ENCODE peak calls at places on chromosomes 3 and 15, in ten cellular contexts. T is activated CD4-positive, alpha-beta T cell treated with anti-CD3 and anti-CD28 coated beads for 48 hours; U is GM20000; B is iris pigment epithelial cell; I is non-pigmented ciliary epithelial cell; H is Right ventricle myocardium inferior; N is activated naive CD4-positive, alpha-beta T cell treated with Interleukin-2 at 50 U/mL for 16 hours; C is left lobe of liver; F is GM04504; M is kidney glomerular epithelial cell. J is an unnamed sample.

GRCh38 chr3:181265750-181266333 is 276.3 kb upstream of the DNAJC19 start:
- DNase-seq in T (no peak), U (peak), B (peak), I (no peak), H (no peak), N (no peak), C (no peak), F (no peak), M (no peak), J (no peak)

GRCh38 chr15:43406192-43406591 is 35.3 kb downstream of the TUBGCP4 start:
- DNase-seq in T (no peak), U (no peak), B (no peak), I (no peak), H (no peak), N (no peak), C (no peak), F (no peak), M (no peak), J (no peak)

GRCh38 chr3:26089249-26089648 is 299.4 kb downstream of the OXSM start:
- DNase-seq in T (no peak), U (no peak), B (no peak), I (no peak), H (no peak), N (no peak), C (no peak), F (no peak), M (no peak), J (no peak)

GRCh38 chr3:161096771-161097367 is 8.3 kb downstream of the B3GALNT1 start:
- DNase-seq in T (peak), U (no peak), B (no peak), I (no peak), H (no peak), N (peak), C (no peak), F (no peak), M (no peak), J (no peak)

GRCh38 chr3:147396709-147397046 is 9.7 kb downstream of the ZIC4 start:
- DNase-seq in T (no peak), U (no peak), B (no peak), I (no peak), H (no peak), N (no peak), C (no peak), F (no peak), M (no peak), J (no peak)

GRCh38 chr15:66580643-66581042 is 14.8 kb upstream of the LCTL start:
- DNase-seq in T (no peak), U (no peak), B (peak), I (no peak), H (peak), N (no peak), C (no peak), F (no peak), M (no peak), J (no peak)

GRCh38 chr15:75817151-75817935 is 25.9 kb upstream of the UBE2Q2 start:
- DNase-seq in T (peak), U (no peak), B (no peak), I (no peak), H (no peak), N (no peak), C (no peak), F (no peak), M (no peak), J (no peak)

GRCh38 chr15:29819979-29820801 is 2.1 kb downstream of the TJP1 start:
- DNase-seq in T (no peak), U (no peak), B (no peak), I (no peak), H (no peak), N (no peak), C (no peak), F (no peak), M (peak), J (no peak)

GRCh38 chr3:114686624-114687023 is 392.8 kb downstream of the TIGIT start:
- DNase-seq in T (no peak), U (no peak), B (peak), I (no peak), H (no peak), N (no peak), C (no peak), F (no peak), M (no peak), J (no peak)

GRCh38 chr3:58345457-58345856 is 12.8 kb downstream of the PXK start:
- DNase-seq in T (no peak), U (no peak), B (no peak), I (no peak), H (no peak), N (no peak), C (no peak), F (no peak), M (no peak), J (no peak)

GRCh38 chr3:99984668-99985067 is 129.6 kb downstream of the FILIP1L start:
- DNase-seq in T (no peak), U (no peak), B (no peak), I (no peak), H (no peak), N (no peak), C (no peak), F (no peak), M (no peak), J (no peak)

GRCh38 chr3:53072653-53073552 is 27.0 kb upstream of the SFMBT1 start:
- DNase-seq in T (peak), U (peak), B (peak), I (peak), H (peak), N (peak), C (peak), F (peak), M (peak), J (no peak)

GRCh38 chr15:48250640-48251076 is 44.6 kb downstream of the SLC12A1 start:
- DNase-seq in T (peak), U (peak), B (peak), I (peak), H (no peak), N (no peak), C (no peak), F (peak), M (peak), J (peak)

GRCh38 chr3:132597660-132598059 is 590 bp downstream of the ACKR4 start:
- DNase-seq in T (no peak), U (no peak), B (no peak), I (no peak), H (no peak), N (no peak), C (no peak), F (no peak), M (no peak), J (no peak)

GRCh38 chr3:175941352-175941751 is 1082.2 kb downstream of the NAALADL2 start:
- DNase-seq in T (peak), U (peak), B (peak), I (no peak), H (no peak), N (no peak), C (peak), F (no peak), M (peak), J (no peak)

GRCh38 chr3:149658444-149659172 is 783 bp upstream of the WWTR1 start:
- DNase-seq in T (peak), U (peak), B (peak), I (no peak), H (peak), N (peak), C (peak), F (peak), M (peak), J (peak)

GRCh38 chr15:52233405-52233804 is 42.2 kb upstream of the GNB5 start:
- DNase-seq in T (no peak), U (peak), B (no peak), I (no peak), H (no peak), N (no peak), C (no peak), F (no peak), M (no peak), J (no peak)

GRCh38 chr3:86254480-86254879 is 736.5 kb downstream of the VGLL3 start:
- DNase-seq in T (no peak), U (no peak), B (no peak), I (no peak), H (peak), N (no peak), C (no peak), F (no peak), M (no peak), J (no peak)

GRCh38 chr3:184562146-184562861 is 719 bp downstream of the EPHB3 start:
- DNase-seq in T (no peak), U (no peak), B (no peak), I (no peak), H (peak), N (peak), C (no peak), F (no peak), M (no peak), J (no peak)

GRCh38 chr3:141764946-141765345 is 1.7 kb downstream of the GRK7 start:
- DNase-seq in T (no peak), U (no peak), B (no peak), I (no peak), H (no peak), N (no peak), C (no peak), F (no peak), M (no peak), J (no peak)

J was measured in retinal pigment epithelial cell.